ENCODE peak calls at places on chromosomes 3 and 15, in nine cellular contexts. U, H, G, Q, J, D, V, O and T are unnamed samples.
A peak's percentile ranks its signal among the peaks of the same experiment; 100 is the strongest.

GRCh38 chr3:48990636-48991421 is 788 bp downstream of the P4HTM start:
- DNase-seq in Q (peak; percentile 34), G (no peak), V (no peak), D (no peak), U (peak; percentile 58), J (peak; percentile 41), O (peak; percentile 48), H (no peak), T (peak; percentile 2)

GRCh38 chr15:89772933-89773583 is 3.1 kb upstream of the MESP2 start:
- DNase-seq in J (no peak), H (peak; percentile 19), D (no peak), O (no peak), U (no peak), V (no peak), Q (no peak), G (no peak), T (no peak)

GRCh38 chr3:187651282-187651681 is 18.9 kb downstream of the SST start:
- DNase-seq in D (no peak), J (no peak), H (no peak), G (no peak), U (no peak), V (no peak), O (no peak), Q (no peak), T (no peak)

GRCh38 chr3:47890832-47891620 is 88.1 kb downstream of the DHX30 start:
- DNase-seq in Q (no peak), O (no peak), G (no peak), U (no peak), V (no peak), D (no peak), J (no peak), H (no peak), T (no peak)

GRCh38 chr3:188700497-188700896 is 471.3 kb upstream of the TPRG1 start:
- DNase-seq in V (no peak), G (no peak), O (no peak), H (no peak), J (no peak), Q (no peak), U (no peak), D (no peak), T (no peak)

GRCh38 chr3:49098910-49099630 is 5.2 kb upstream of the QRICH1 start:
- DNase-seq in V (no peak), D (no peak), O (no peak), Q (no peak), H (no peak), G (no peak), U (no peak), J (no peak), T (no peak)

GRCh38 chr3:16365454-16366128 is 100.6 kb downstream of the OXNAD1 start:
- DNase-seq in H (no peak), D (no peak), V (no peak), O (no peak), G (no peak), J (no peak), Q (no peak), U (no peak), T (no peak)

GRCh38 chr3:171193693-171194092 is 167.2 kb upstream of the SLC2A2 start:
- DNase-seq in D (no peak), U (no peak), G (no peak), H (no peak), V (no peak), O (no peak), Q (no peak), J (no peak), T (no peak)

GRCh38 chr3:112403101-112403500 is 70.1 kb downstream of the CD200 start:
- DNase-seq in V (no peak), D (no peak), Q (no peak), O (no peak), J (no peak), G (no peak), U (no peak), H (no peak), T (no peak)

GRCh38 chr3:187072582-187072981 is 66.7 kb downstream of the RPL39L start:
- DNase-seq in G (no peak), J (no peak), D (no peak), V (no peak), Q (no peak), H (no peak), O (peak; percentile 49), U (no peak), T (no peak)